ENCODE peak calls at places on chromosomes 12 and 14, in ten cellular contexts. G is uterus, O is HepG2, F is transverse colon, R is K562, L is IMR-90, Q is heart left ventricle, D is spleen, J is stomach, C is A549. M is an unnamed sample.
A peak's percentile ranks its signal among the peaks of the same experiment; 100 is the strongest.

GRCh38 chr14:22839159-22839779 is 2.9 kb downstream of the MMP14 start:
- DNase-seq in G (no peak), O (no peak), F (peak; percentile 29), R (no peak), L (peak; percentile 54), Q (no peak), D (no peak), J (no peak), C (no peak), M (no peak)

GRCh38 chr12:80261403-80261802 is 162.1 kb downstream of the OTOGL start:
- DNase-seq in G (no peak), O (no peak), F (no peak), R (no peak), L (no peak), Q (no peak), D (no peak), J (no peak), C (no peak), M (no peak)

GRCh38 chr12:21912318-21912717 is 28.9 kb downstream of the ABCC9 start:
- DNase-seq in G (no peak), O (no peak), F (no peak), R (no peak), L (peak; percentile 71), Q (no peak), D (no peak), J (no peak), C (no peak), M (no peak)

GRCh38 chr14:100875861-100876590 is 27.5 kb downstream of the RTL1 start:
- DNase-seq in G (no peak), O (no peak), F (no peak), R (no peak), L (no peak), Q (no peak), D (peak; percentile 52), J (no peak), C (no peak), M (no peak)

GRCh38 chr12:22163594-22163993 is 117.6 kb downstream of the CMAS start:
- DNase-seq in G (no peak), O (no peak), F (no peak), R (no peak), L (no peak), Q (no peak), D (no peak), J (no peak), C (no peak), M (no peak)

GRCh38 chr12:47990351-47991105 is 13.7 kb downstream of the COL2A1 start:
- DNase-seq in G (no peak), O (no peak), F (no peak), R (no peak), L (peak; percentile 35), Q (no peak), D (peak; percentile 76), J (no peak), C (no peak), M (no peak)

GRCh38 chr12:27828196-27828595 is 48.2 kb upstream of the MANSC4 start:
- DNase-seq in G (no peak), O (no peak), F (no peak), R (no peak), L (peak; percentile 52), Q (no peak), D (no peak), J (no peak), C (no peak), M (peak; percentile 35)

GRCh38 chr12:28035483-28035882 is 63.0 kb upstream of the PTHLH start:
- DNase-seq in G (no peak), O (no peak), F (no peak), R (peak; percentile 12), L (peak; percentile 87), Q (no peak), D (no peak), J (no peak), C (no peak), M (no peak)

GRCh38 chr12:108570743-108571603 is 8.6 kb downstream of the ISCU start:
- DNase-seq in G (no peak), O (peak; percentile 12), F (no peak), R (no peak), L (peak; percentile 67), Q (no peak), D (no peak), J (no peak), C (no peak), M (no peak)

GRCh38 chr12:124700810-124701594 is 133.6 kb upstream of the NCOR2 start:
- DNase-seq in G (peak; percentile 62), O (no peak), F (no peak), R (no peak), L (peak; percentile 50), Q (no peak), D (no peak), J (peak; percentile 68), C (no peak), M (no peak)

GRCh38 chr12:6280053-6280469 is 30.4 kb upstream of the PLEKHG6 start:
- DNase-seq in G (peak; percentile 53), O (peak; percentile 93), F (peak; percentile 68), R (no peak), L (peak; percentile 94), Q (no peak), D (peak; percentile 53), J (peak; percentile 67), C (peak; percentile 86), M (peak; percentile 83)

GRCh38 chr12:68364893-68365725 is 32.9 kb upstream of the MDM1 start:
- DNase-seq in G (peak; percentile 86), O (peak; percentile 72), F (peak; percentile 92), R (peak; percentile 94), L (peak; percentile 98), Q (peak; percentile 90), D (peak; percentile 96), J (peak; percentile 89), C (peak; percentile 96), M (peak; percentile 91)
- TF ChIP-seq POLR2A in G (peak; percentile 11), O (peak; percentile 54), F (peak; percentile 48), R (peak; percentile 78), L (no peak), Q (no peak), D (peak; percentile 25), J (no peak), C (peak; percentile 88), M (peak; percentile 77)

GRCh38 chr14:50001146-50001998 is 108.5 kb downstream of the ARF6 start:
- DNase-seq in G (peak; percentile 35), O (peak; percentile 86), F (peak; percentile 78), R (peak; percentile 67), L (peak; percentile 70), Q (no peak), D (peak; percentile 89), J (peak; percentile 75), C (peak; percentile 65), M (peak; percentile 36)
- TF ChIP-seq POLR2A in G (no peak), O (peak; percentile 81), F (peak; percentile 64), R (peak; percentile 32), L (no peak), Q (no peak), D (no peak), J (no peak), C (no peak), M (no peak)

GRCh38 chr12:120327593-120327992 is at the start of gene PLA2G1B:
- DNase-seq in G (no peak), O (peak; percentile 44), F (no peak), R (no peak), L (no peak), Q (no peak), D (no peak), J (peak; percentile 37), C (no peak), M (no peak)

GRCh38 chr12:120323772-120324171 is 3.8 kb downstream of the PLA2G1B start:
- DNase-seq in G (no peak), O (no peak), F (no peak), R (no peak), L (no peak), Q (no peak), D (no peak), J (no peak), C (no peak), M (no peak)

GRCh38 chr12:120328228-120328627 is 649 bp upstream of the PLA2G1B start:
- DNase-seq in G (no peak), O (no peak), F (no peak), R (no peak), L (no peak), Q (no peak), D (no peak), J (no peak), C (no peak), M (no peak)

GRCh38 chr12:120321382-120322202 is 6.0 kb downstream of the PLA2G1B start:
- DNase-seq in G (no peak), O (peak; percentile 92), F (peak; percentile 23), R (no peak), L (no peak), Q (no peak), D (no peak), J (peak; percentile 51), C (no peak), M (no peak)

DNA sequence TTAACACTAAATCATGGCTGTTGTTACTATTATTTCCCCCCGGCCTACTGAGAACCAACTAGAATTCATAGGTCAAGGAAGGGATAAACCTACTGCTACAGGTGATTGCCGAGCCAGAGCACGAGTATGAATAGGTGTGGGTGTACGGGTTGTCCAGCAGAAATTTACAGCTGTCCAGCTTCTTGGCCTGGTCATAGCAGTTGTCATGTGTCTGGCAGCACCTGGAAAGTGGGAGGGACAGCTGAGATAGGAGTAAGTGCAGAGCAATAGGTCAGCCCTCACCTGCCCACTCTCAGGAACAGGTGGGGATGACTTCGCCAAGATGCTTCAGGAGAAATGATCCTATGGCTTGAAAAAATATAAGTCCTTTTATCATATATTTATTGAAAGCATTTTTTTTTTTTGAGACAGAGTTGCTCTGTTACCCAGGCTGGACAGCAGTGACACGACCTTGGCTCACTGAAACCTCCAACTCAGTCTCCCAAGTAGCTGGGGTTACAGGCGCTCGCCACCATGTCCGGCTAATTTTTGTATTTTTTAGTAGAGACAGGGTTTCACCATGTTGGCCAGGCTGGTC is 2.6 kb downstream of the PLA2G1B start:
- DNase-seq in G (no peak), O (no peak), F (no peak), R (no peak), L (no peak), Q (no peak), D (no peak), J (peak; percentile 76), C (no peak), M (no peak)
- TF ChIP-seq POLR2A in G (no peak), O (no peak), F (no peak), R (no peak), L (no peak), Q (no peak), D (no peak), J (no peak), C (no peak), M (no peak)

DNA sequence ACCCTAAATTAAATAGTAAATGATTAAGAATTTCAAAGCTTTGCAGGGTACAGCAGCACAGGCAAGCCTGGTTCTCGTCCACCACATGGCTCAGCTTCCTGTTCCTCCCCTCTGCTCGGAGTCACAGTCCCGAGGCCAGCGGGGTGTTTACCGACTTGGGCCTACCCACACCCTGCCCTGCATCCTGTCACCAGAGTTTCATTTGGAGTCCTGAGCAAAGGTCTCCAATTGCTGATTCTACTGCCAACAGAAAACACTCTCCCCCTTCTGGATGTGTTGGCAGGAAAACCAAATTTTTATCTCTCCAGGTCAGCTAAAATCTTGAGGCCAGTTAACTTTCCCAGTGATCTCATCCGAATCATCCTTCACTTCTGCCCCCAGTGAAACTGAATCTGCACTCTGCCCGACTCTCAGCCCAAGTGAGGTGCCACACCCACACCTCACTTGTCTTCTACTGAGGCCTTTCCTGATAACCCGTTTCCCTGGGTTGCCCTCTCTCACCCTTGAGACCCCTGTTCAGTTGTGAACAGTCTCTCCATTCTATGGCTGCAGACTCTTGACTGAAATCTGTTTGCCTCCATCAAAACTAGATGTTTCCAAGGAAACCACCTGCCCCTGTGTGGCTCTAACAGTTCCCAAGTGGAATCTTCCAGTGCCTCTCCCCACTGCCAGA is 71.2 kb downstream of the VCPKMT start:
- DNase-seq in G (peak; percentile 72), O (peak; percentile 82), F (peak; percentile 91), R (no peak), L (peak; percentile 88), Q (peak; percentile 79), D (peak; percentile 96), J (peak; percentile 87), C (no peak), M (no peak)
- TF ChIP-seq POLR2A in G (peak; percentile 18), O (no peak), F (peak; percentile 56), R (no peak), L (no peak), Q (no peak), D (no peak), J (no peak), C (no peak), M (no peak)